ENCODE peak calls at places on chromosomes 12 and 14, in ten cellular contexts. D is uterus; C is stomach; J is MM.1S; V is transverse colon; K is adipocyte; O is GM12878; L is NT2/D1; A is GM23248; I is CD4-positive, CD25-positive, alpha-beta regulatory T cell. H is an unnamed sample. For H3K27me3 and H3K4me1, the result is how much of the 10 kb centered on the place peaks cover.

GRCh38 chr14:65623759-65624158 is 211.2 kb downstream of the FUT8 start:
- DNase-seq in A (no peak), K (no peak), L (no peak), O (no peak), I (no peak), J (no peak), V (no peak), D (no peak), C (no peak), H (no peak)

GRCh38 chr14:41609704-41610183 is 3.1 kb downstream of the LRFN5 start:
- DNase-seq in K (peak), I (no peak), L (no peak), J (no peak), D (peak), A (peak), O (no peak), C (no peak), V (no peak), H (no peak)

GRCh38 chr14:91839754-91840153 is 27.6 kb downstream of the TC2N start:
- DNase-seq in K (no peak), L (no peak), V (no peak), C (no peak), J (peak), I (no peak), O (no peak), A (no peak), D (no peak), H (peak)

GRCh38 chr12:57101892-57102695 is 9.1 kb downstream of the STAT6 start:
- DNase-seq in K (no peak), C (peak), L (no peak), J (no peak), D (no peak), A (no peak), I (no peak), V (peak), O (no peak), H (no peak)

GRCh38 chr14:91354979-91355685 is 62.5 kb downstream of the CCDC88C start:
- DNase-seq in L (no peak), O (no peak), I (no peak), J (peak), D (no peak), K (no peak), A (no peak), V (peak), C (no peak), H (no peak)

GRCh38 chr12:56150563-56150962 is 1.8 kb upstream of the MYL6B start:
- DNase-seq in C (no peak), O (no peak), I (no peak), D (no peak), K (peak), V (no peak), J (no peak), A (peak), L (no peak), H (no peak)

GRCh38 chr12:4450551-4451112 is 5.0 kb upstream of the FGF6 start:
- DNase-seq in L (peak), J (no peak), D (no peak), C (no peak), V (no peak), A (no peak), I (no peak), K (no peak), O (no peak), H (no peak)

GRCh38 chr14:49907186-49907585 is 14.3 kb downstream of the ARF6 start:
- DNase-seq in J (no peak), O (no peak), L (no peak), C (no peak), I (no peak), V (no peak), K (no peak), A (no peak), D (no peak), H (no peak)

GRCh38 chr12:55619352-55620138 is 17.1 kb upstream of the OR10P1 start:
- DNase-seq in L (peak), D (no peak), C (no peak), I (peak), J (peak), V (peak), A (peak), O (peak), K (peak), H (peak)

GRCh38 chr14:74491952-74492351 is 1.2 kb downstream of the NPC2 start:
- DNase-seq in I (no peak), C (no peak), V (no peak), L (no peak), J (peak), A (peak), D (no peak), O (no peak), K (peak), H (no peak)

GRCh38 chr12:94622475-94622874 is 27.9 kb downstream of the TMCC3 start:
- DNase-seq in J (no peak), O (no peak), V (no peak), D (no peak), I (no peak), L (no peak), C (no peak), A (no peak), K (peak), H (no peak)

GRCh38 chr12:53223391-53224267 is 8.4 kb downstream of the RARG start:
- DNase-seq in D (peak), V (no peak), J (no peak), L (no peak), A (peak), O (no peak), I (no peak), C (no peak), K (peak), H (no peak)

GRCh38 chr12:128792881-128793280 is 30.9 kb downstream of the SLC15A4 start:
- DNase-seq in D (no peak), A (no peak), I (no peak), C (peak), K (no peak), L (no peak), J (no peak), O (no peak), V (no peak), H (no peak)

GRCh38 chr12:131755305-131756113 is 44.6 kb downstream of the SFSWAP start:
- DNase-seq in J (no peak), D (no peak), A (peak), I (no peak), V (no peak), K (peak), O (no peak), L (peak), C (no peak), H (no peak)

GRCh38 chr14:25833341-25834121 is 764.3 kb downstream of the NOVA1 start:
- DNase-seq in V (peak), O (no peak), A (peak), L (peak), I (no peak), D (peak), K (no peak), J (peak), C (peak), H (no peak)

GRCh38 chr14:74085047-74085637 is 386 bp downstream of the LIN52 start:
- DNase-seq in C (no peak), I (no peak), J (peak), D (no peak), A (peak), L (no peak), K (peak), V (no peak), O (no peak), H (no peak)

GRCh38 chr12:25054783-25055144 is 105.9 kb upstream of the BCAT1 start:
- DNase-seq in C (no peak), J (no peak), D (no peak), O (no peak), K (peak), I (no peak), A (peak), L (no peak), V (no peak), H (peak)

GRCh38 chr14:55721353-55721752 is 141.3 kb downstream of the KTN1 start:
- DNase-seq in I (no peak), A (peak), D (no peak), K (peak), J (no peak), L (no peak), C (no peak), O (no peak), V (no peak), H (no peak)

GRCh38 chr14:104353221-104353920 is 215.0 kb downstream of the KIF26A start:
- DNase-seq in O (no peak), L (no peak), V (peak), K (no peak), I (no peak), D (peak), C (peak), A (no peak), J (no peak), H (no peak)

GRCh38 chr14:66244834-66245233 is 241.3 kb upstream of the CCDC196 start:
- DNase-seq in V (no peak), D (no peak), O (no peak), K (no peak), J (no peak), I (no peak), A (no peak), L (no peak), C (no peak), H (no peak)

GRCh38 chr12:7989827-7990491 is 42.6 kb upstream of the FOXJ2 start:
- DNase-seq in V (peak), C (peak), K (no peak), A (no peak), D (no peak), L (no peak), O (no peak), I (peak), J (no peak), H (peak)

GRCh38 chr12:110107369-110108281 is 16.5 kb upstream of the IFT81 start:
- DNase-seq in O (no peak), J (no peak), K (peak), V (peak), L (no peak), D (peak), A (peak), I (no peak), C (no peak), H (no peak)

GRCh38 chr14:50082784-50083466 is 33.4 kb downstream of the VCPKMT start:
- DNase-seq in I (peak), J (peak), L (no peak), D (no peak), K (peak), A (no peak), V (peak), O (peak), C (peak), H (peak)

GRCh38 chr14:41071351-41071750 is 535.3 kb upstream of the LRFN5 start:
- DNase-seq in I (no peak), K (no peak), L (no peak), V (no peak), O (no peak), A (no peak), D (no peak), C (no peak), J (no peak), H (no peak)

GRCh38 chr12:66662729-66663128 is 16.1 kb downstream of the GRIP1 start:
- DNase-seq in O (no peak), V (no peak), C (no peak), I (no peak), J (no peak), A (peak), L (no peak), D (no peak), K (peak), H (no peak)

GRCh38 chr14:93926873-93927571 is at the start of gene FAM181A:
- DNase-seq in O (no peak), L (no peak), K (peak), A (no peak), D (no peak), J (no peak), V (no peak), C (no peak), I (no peak), H (no peak)

GRCh38 chr14:104442611-104443390 is 136.8 kb upstream of the C14orf180 start:
- DNase-seq in J (no peak), D (no peak), O (no peak), A (no peak), V (no peak), C (no peak), L (no peak), K (no peak), I (no peak), H (peak)

GRCh38 chr12:52097045-52097666 is 17.7 kb downstream of the SMIM41 start:
- DNase-seq in K (no peak), V (no peak), O (no peak), A (no peak), I (no peak), J (no peak), D (no peak), L (no peak), C (no peak), H (no peak)

GRCh38 chr12:94767971-94768370 is 117.6 kb upstream of the TMCC3 start:
- DNase-seq in V (no peak), D (no peak), K (peak), C (no peak), I (no peak), A (peak), J (no peak), O (no peak), L (no peak), H (no peak)

GRCh38 chr12:1594295-1595025 is at the start of gene FBXL14:
- DNase-seq in V (peak), L (peak), I (peak), C (peak), A (peak), D (peak), K (peak), J (peak), O (no peak), H (peak)

GRCh38 chr14:94926176-94926575 is 156.3 kb upstream of the GSC start:
- DNase-seq in V (no peak), A (no peak), C (no peak), L (no peak), J (no peak), D (no peak), K (no peak), O (no peak), I (no peak), H (no peak)

GRCh38 chr14:94932589-94932988 is 162.7 kb upstream of the GSC start:
- DNase-seq in I (no peak), D (no peak), J (no peak), K (no peak), A (no peak), V (no peak), C (no peak), L (no peak), O (no peak), H (no peak)

GRCh38 chr14:94929354-94929753 is 159.4 kb upstream of the GSC start:
- DNase-seq in K (no peak), L (no peak), V (no peak), O (no peak), A (no peak), D (no peak), J (no peak), I (no peak), C (no peak), H (no peak)

GRCh38 chr14:94933411-94933964 is 163.6 kb upstream of the GSC start:
- DNase-seq in V (no peak), K (peak), O (no peak), D (no peak), L (no peak), C (no peak), J (no peak), A (peak), I (no peak), H (no peak)

GRCh38 chr14:94930690-94931089 is 160.8 kb upstream of the GSC start:
- DNase-seq in O (no peak), J (no peak), V (no peak), I (no peak), K (no peak), C (no peak), A (no peak), D (no peak), L (no peak), H (no peak)
- H3K27me3 ChIP-seq in O (under half), J (under half), V (under half), I (under half), K (under half), C (under half), A (under half), D (under half), L (under half), H (under half)

DNA sequence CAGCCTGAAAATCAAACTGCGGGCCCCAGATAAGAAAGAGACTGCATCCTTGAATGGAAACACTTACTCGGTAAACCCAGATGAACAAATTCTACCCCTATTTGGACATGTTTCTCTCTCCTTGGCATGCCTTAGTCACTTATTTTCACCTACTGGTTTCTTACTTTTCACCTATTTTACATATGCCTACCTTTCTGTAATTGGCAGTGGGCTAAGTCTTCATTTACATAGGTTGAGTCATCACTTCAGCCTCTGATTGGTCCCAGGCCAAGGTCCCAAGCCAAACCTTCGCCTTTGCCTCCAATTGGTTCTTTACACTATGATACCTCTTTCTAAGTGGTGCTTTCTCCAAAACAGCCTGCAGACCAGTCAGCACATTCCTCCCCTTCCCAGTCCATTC is 111.3 kb downstream of the DYRK2 start:
- DNase-seq in D (no peak), J (no peak), K (no peak), I (no peak), L (no peak), A (no peak), O (no peak), C (no peak), V (no peak), H (no peak)
- H3K4me1 ChIP-seq in D (under half), J (under half), K (under half), I (under half), L (under half), A (under half), O (under half), C (under half), V (under half), H (under half)

GRCh38 chr12:102964872-102965271 is 7.4 kb downstream of the ASCL1 start:
- DNase-seq in A (no peak), O (no peak), V (peak), C (peak), I (no peak), D (no peak), K (no peak), L (no peak), J (no peak), H (no peak)
- H3K27me3 ChIP-seq in A (half or more), O (under half), V (half or more), C (half or more), I (half or more), D (under half), K (half or more), L (half or more), J (under half), H (under half)

DNA sequence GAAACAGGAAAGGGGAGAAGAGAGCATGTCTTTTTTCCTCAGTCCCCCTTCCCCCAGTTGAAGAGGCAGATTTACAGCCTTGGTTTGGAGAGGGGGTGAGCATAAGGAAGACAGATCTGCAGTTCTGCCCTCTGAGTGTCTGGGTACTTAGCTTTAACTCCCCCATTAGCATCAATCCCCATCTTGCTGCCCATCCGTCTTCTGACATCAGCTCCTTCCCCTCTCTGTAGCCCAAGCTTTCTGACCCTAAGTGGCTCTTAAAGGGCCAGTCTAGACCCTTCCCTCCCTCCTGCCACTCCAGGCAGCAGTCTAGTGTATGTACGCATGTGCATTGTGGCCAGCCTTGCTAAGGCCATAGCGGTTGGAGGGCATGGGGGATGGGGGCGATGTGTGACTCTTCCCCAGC is 7.3 kb downstream of the GPR84 start:
- DNase-seq in A (no peak), D (no peak), K (no peak), J (no peak), I (no peak), O (no peak), V (no peak), C (no peak), L (no peak), H (no peak)
- H3K4me1 ChIP-seq in A (under half), D (under half), K (half or more), J (under half), I (under half), O (under half), V (half or more), C (under half), L (under half), H (under half)

DNA sequence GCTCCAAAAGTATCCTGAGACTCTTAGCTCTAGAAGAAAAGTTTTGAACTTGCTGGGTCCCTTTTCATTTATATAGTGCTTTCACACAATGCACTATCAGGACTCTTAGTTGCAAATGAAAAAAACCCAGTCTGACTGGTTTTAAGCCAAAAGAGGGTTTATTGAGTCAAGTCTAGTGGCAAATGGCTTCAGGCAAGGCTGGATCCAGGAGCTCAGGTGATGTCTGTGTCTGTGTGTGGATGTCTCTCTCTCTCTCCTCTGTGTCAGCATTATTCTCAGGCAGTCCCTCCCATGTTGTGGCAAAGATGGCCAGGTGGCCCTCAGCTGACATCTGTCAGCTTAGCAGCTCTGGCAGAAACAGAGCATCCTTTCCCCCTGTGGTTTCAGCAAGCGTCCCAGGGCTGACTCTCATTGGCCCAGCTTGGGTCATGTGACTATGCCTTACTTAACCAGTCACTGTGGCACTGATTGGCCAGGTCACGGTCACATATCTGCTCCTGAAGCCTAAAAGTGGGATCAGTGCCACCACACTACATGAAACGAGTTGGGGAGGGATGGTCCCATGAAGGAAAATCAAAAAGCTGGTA is 6.2 kb downstream of the TMEM120B start:
- DNase-seq in J (peak), I (no peak), O (no peak), D (no peak), L (no peak), K (no peak), C (no peak), A (no peak), V (no peak), H (no peak)
- H3K27me3 ChIP-seq in J (under half), I (under half), O (under half), D (under half), L (under half), K (under half), C (under half), A (under half), V (under half), H (under half)

GRCh38 chr12:130500835-130501330 is 163.2 kb downstream of the PIWIL1 start:
- DNase-seq in O (no peak), D (no peak), V (no peak), A (no peak), K (no peak), L (no peak), J (no peak), C (no peak), I (no peak), H (no peak)
- H3K4me1 ChIP-seq in O (under half), D (under half), V (under half), A (under half), K (under half), L (under half), J (under half), C (under half), I (under half), H (under half)

GRCh38 chr12:123264642-123265041 is 7.0 kb downstream of the CDK2AP1 start:
- DNase-seq in I (no peak), L (no peak), A (no peak), O (no peak), C (no peak), K (no peak), D (no peak), V (no peak), J (no peak), H (no peak)
- H3K27me3 ChIP-seq in I (under half), L (under half), A (under half), O (under half), C (under half), K (under half), D (under half), V (under half), J (under half), H (under half)

H was measured in naive thymus-derived CD4-positive, alpha-beta T cell.